ENCODE peak calls at places on chromosomes 2 and 18, in eight cellular contexts. F, P, T, E, B, X, Y and H are unnamed samples.

GRCh38 chr18:42807852-42808251 is 307.6 kb downstream of the RIT2 start:
- DNase-seq in F (no peak), P (no peak), T (no peak), E (no peak), B (no peak), X (no peak), Y (no peak), H (no peak)

GRCh38 chr2:231710751-231711676 is 2.7 kb downstream of the PTMA start:
- DNase-seq in F (peak), P (no peak), T (no peak), E (peak), B (no peak), X (no peak), Y (peak), H (peak)

GRCh38 chr2:112048887-112049286 is 6.2 kb upstream of the TMEM87B start:
- DNase-seq in F (no peak), P (peak), T (peak), E (no peak), B (peak), X (no peak), Y (no peak), H (no peak)

GRCh38 chr2:173286153-173286809 is 68.4 kb upstream of the CDCA7 start:
- DNase-seq in F (no peak), P (peak), T (no peak), E (no peak), B (no peak), X (no peak), Y (no peak), H (no peak)

GRCh38 chr2:36965751-36966369 is 476 bp downstream of the STRN start:
- DNase-seq in F (no peak), P (peak), T (no peak), E (no peak), B (peak), X (no peak), Y (peak), H (peak)

GRCh38 chr2:37367984-37368383 is 23.6 kb downstream of the QPCT start:
- DNase-seq in F (no peak), P (no peak), T (no peak), E (no peak), B (no peak), X (no peak), Y (peak), H (no peak)

GRCh38 chr18:23964282-23965238 is 50.0 kb upstream of the TTC39C start:
- DNase-seq in F (no peak), P (peak), T (no peak), E (no peak), B (no peak), X (no peak), Y (peak), H (no peak)

GRCh38 chr2:240921319-240922233 is 15.4 kb downstream of the CROCC2 start:
- DNase-seq in F (peak), P (peak), T (no peak), E (peak), B (peak), X (peak), Y (peak), H (peak)

GRCh38 chr2:235966396-235966795 is 201.8 kb downstream of the GBX2 start:
- DNase-seq in F (peak), P (peak), T (peak), E (no peak), B (no peak), X (no peak), Y (no peak), H (no peak)

GRCh38 chr2:96797066-96797625 is 18.9 kb upstream of the CNNM3 start:
- DNase-seq in F (peak), P (no peak), T (no peak), E (no peak), B (no peak), X (no peak), Y (no peak), H (no peak)

GRCh38 chr2:42048318-42049251 is 764 bp downstream of the PKDCC start:
- DNase-seq in F (peak), P (no peak), T (no peak), E (no peak), B (no peak), X (no peak), Y (no peak), H (peak)

GRCh38 chr2:225434014-225434413 is 34.5 kb downstream of the NYAP2 start:
- DNase-seq in F (no peak), P (no peak), T (no peak), E (no peak), B (no peak), X (no peak), Y (no peak), H (no peak)

GRCh38 chr2:40244251-40245010 is 207.5 kb downstream of the SLC8A1 start:
- DNase-seq in F (peak), P (peak), T (peak), E (no peak), B (peak), X (peak), Y (peak), H (peak)

GRCh38 chr2:25294573-25295462 is 46.9 kb downstream of the DNMT3A start:
- DNase-seq in F (peak), P (peak), T (no peak), E (peak), B (peak), X (peak), Y (no peak), H (peak)
- H3K27ac ChIP-seq in F (peak), P (peak), T (no peak), E (peak), B (peak), X (peak), Y (no peak), H (peak)

DNA sequence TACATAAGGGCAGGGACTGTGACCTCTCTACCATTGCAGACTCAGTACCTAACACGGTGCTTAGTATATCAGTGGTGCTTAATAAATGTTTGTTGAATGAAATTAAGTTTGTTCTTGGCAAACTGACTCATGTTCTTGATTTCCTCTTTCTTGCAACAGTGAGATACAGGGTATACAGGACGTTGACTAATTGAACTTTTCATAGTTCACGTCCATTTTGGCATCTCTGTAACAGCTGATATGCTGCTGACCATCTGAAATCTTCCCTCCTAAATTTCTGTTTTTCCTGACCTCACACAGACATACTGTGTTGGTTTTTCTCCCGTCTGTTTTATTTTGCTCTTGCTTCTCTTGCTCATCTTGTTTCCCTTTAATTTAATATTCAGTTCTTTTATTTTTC is 44.2 kb downstream of the LHCGR start:
- DNase-seq in F (no peak), P (no peak), T (no peak), E (no peak), B (no peak), X (no peak), Y (no peak), H (no peak)
- TF ChIP-seq EP300 in F (no peak), P (no peak), T (no peak), E (no peak), B (no peak), X (no peak), Y (no peak), H (no peak)

DNA sequence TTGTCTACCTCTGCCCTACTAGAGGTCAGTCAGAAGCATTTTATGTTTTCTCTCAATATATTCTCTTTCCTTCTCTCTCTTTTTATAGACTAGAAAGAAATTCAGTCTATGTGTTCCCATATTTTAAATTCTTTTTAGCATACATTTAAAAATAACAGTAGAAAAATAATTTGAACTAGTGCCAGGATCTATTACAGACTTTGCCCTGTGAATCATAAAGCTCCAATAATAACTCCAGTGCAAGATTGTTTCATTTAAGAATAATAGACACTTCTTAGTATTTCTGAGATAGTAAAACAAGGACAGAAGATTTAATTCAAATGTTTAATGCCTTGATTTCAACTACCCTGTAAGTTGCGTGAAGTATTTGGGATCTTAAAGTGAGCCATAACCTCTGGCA is 60.1 kb downstream of the ITGB6 start:
- DNase-seq in F (no peak), P (no peak), T (no peak), E (no peak), B (no peak), X (no peak), Y (no peak), H (no peak)
- H3K27ac ChIP-seq in F (no peak), P (no peak), T (no peak), E (no peak), B (no peak), X (no peak), Y (no peak), H (no peak)

GRCh38 chr2:152348388-152348787 is 13.4 kb downstream of the FMNL2 start:
- DNase-seq in F (no peak), P (peak), T (no peak), E (no peak), B (no peak), X (no peak), Y (no peak), H (no peak)

GRCh38 chr2:152349416-152349815 is 14.4 kb downstream of the FMNL2 start:
- DNase-seq in F (no peak), P (no peak), T (no peak), E (no peak), B (no peak), X (no peak), Y (no peak), H (no peak)

GRCh38 chr2:152344561-152345195 is 9.7 kb downstream of the FMNL2 start:
- DNase-seq in F (no peak), P (no peak), T (peak), E (no peak), B (no peak), X (no peak), Y (no peak), H (no peak)

GRCh38 chr2:152350155-152350679 is 15.2 kb downstream of the FMNL2 start:
- DNase-seq in F (no peak), P (no peak), T (peak), E (no peak), B (no peak), X (no peak), Y (no peak), H (no peak)

DNA sequence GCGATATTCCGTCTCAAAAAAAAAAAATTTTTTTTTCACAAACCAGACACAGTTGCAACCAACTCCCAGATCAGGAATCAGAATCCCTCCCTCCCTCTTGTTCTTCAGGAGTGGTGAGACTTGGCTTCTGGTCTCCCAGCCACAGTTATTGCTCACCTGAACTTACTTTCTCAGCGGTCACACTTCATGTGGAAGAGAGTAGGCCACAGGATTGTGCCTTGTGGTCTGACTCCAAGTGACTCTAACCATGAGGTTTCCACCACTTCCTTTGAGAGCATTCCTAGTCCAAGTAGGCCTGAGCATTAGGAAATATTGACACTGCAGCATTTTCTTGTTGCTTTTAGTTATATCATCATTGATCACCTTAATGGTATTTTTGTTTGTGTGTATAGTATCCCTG is 12.1 kb downstream of the FMNL2 start:
- DNase-seq in F (no peak), P (no peak), T (no peak), E (no peak), B (no peak), X (no peak), Y (no peak), H (no peak)
- TF ChIP-seq EP300 in F (no peak), P (no peak), T (no peak), E (no peak), B (no peak), X (no peak), Y (no peak), H (no peak)

DNA sequence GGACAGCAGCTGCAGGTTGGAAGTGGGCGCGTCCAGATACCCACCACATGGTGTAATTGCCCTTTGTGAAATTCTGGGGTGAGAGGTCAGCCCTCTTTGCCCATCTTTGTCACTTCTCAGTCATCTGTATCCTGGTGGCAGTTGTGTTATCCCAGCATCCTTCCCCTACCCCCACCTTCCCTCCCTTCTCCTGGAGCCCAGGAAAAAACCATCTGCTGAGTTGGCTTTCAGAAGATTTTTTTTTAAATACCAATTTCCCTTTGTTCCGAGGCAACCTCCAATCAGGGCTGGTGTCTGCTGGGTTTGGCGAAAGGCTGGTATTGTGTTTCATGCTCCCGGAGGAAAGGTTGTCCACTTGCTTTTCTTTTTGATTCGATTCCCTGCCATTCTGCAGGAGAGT is 35.2 kb downstream of the SETBP1 start:
- DNase-seq in F (no peak), P (no peak), T (no peak), E (no peak), B (no peak), X (no peak), Y (no peak), H (no peak)
- H3K27ac ChIP-seq in F (peak), P (no peak), T (no peak), E (peak), B (peak), X (no peak), Y (no peak), H (peak)

GRCh38 chr2:75964646-75965045 is 253.9 kb upstream of the GCFC2 start:
- DNase-seq in F (no peak), P (no peak), T (no peak), E (no peak), B (no peak), X (no peak), Y (no peak), H (no peak)
- TF ChIP-seq EP300 in F (no peak), P (no peak), T (no peak), E (no peak), B (no peak), X (no peak), Y (no peak), H (no peak)

DNA sequence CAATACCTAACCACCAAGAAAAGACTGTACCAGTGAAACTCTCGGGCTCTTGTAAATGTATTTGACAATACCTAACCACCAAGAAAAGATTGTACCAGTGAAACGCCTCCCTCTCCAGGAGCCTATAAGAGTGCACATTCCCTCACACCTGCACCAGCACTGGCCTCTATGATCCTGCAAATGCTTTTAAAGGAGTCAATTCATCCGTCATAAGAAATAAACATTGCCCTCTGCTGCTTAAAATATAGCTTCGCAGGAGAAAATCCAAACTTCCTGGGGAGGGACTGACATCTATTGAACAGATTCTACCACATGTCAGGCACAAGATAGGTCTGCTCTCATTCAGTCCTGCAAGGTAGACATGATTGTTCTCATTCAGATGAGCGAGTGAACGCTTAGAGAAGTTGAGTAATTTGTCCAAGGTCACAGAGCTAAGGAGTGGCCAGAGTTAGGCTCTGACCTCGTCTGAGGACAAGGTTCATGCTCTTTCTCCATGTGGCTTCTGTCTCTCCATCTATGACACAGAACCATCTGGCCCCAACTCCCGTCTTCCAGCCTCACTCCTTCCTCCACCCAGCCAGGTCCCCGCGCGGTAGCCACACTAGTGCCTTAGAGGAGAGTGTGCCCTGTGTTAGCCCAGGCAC is 38.7 kb downstream of the MCFD2 start:
- DNase-seq in F (no peak), P (peak), T (peak), E (peak), B (no peak), X (no peak), Y (no peak), H (peak)
- H3K27ac ChIP-seq in F (peak), P (peak), T (no peak), E (no peak), B (peak), X (no peak), Y (no peak), H (no peak)

GRCh38 chr18:11751305-11752115 is 62.4 kb downstream of the GNAL start:
- DNase-seq in F (no peak), P (no peak), T (no peak), E (no peak), B (no peak), X (no peak), Y (peak), H (no peak)
- TF ChIP-seq EP300 in F (no peak), P (no peak), T (no peak), E (no peak), B (no peak), X (no peak), Y (no peak), H (no peak)

GRCh38 chr2:218360453-218360852 is 3.8 kb downstream of the CATIP start:
- DNase-seq in F (no peak), P (no peak), T (no peak), E (no peak), B (no peak), X (no peak), Y (no peak), H (no peak)
- H3K27ac ChIP-seq in F (peak), P (no peak), T (no peak), E (no peak), B (no peak), X (no peak), Y (no peak), H (no peak)

GRCh38 chr2:3154694-3155093 is 222.9 kb downstream of the EIPR1 start:
- DNase-seq in F (no peak), P (no peak), T (no peak), E (no peak), B (no peak), X (no peak), Y (no peak), H (no peak)
- TF ChIP-seq EP300 in F (no peak), P (no peak), T (no peak), E (no peak), B (no peak), X (no peak), Y (no peak), H (no peak)